ENCODE peak calls at places on chromosome 14, in ten cellular contexts. R is SK-MEL-5; V is GM13977; F is NCI-H2081; N is NCI-H69; J is AG08395; B is activated T-helper 1 cell treated with anti-CD3 and anti-CD28 coated beads, Interleukin-2, amount 50 U/mL, for 16 hours; M is NCI-H524 treated with DMSO at 0.1 percent for 48 hours; C is stimulated activated CD8-positive, alpha-beta memory T cell treated with anti-CD3 and anti-CD28 coated beads, Interleukin-12 subunit alpha, Interleukin-12 subunit beta, amount 100 ng/mL, for 4 hours; A is esophagus squamous epithelium. I is an unnamed sample.

GRCh38 chr14:29339491-29339890 is 572.9 kb downstream of the FOXG1 start:
- DNase-seq in V (no peak), N (peak), B (no peak), M (no peak), A (no peak), C (no peak), F (no peak), R (no peak), J (no peak), I (no peak)

GRCh38 chr14:93977790-93978581 is 1.6 kb upstream of the ASB2 start:
- DNase-seq in F (no peak), M (no peak), V (peak), A (no peak), N (no peak), B (peak), C (peak), R (no peak), J (no peak), I (peak)

GRCh38 chr14:59964251-59965007 is 44.5 kb downstream of the LRRC9 start:
- DNase-seq in M (no peak), C (no peak), V (no peak), A (no peak), N (no peak), B (no peak), J (no peak), R (no peak), F (no peak), I (no peak)

GRCh38 chr14:58693048-58693447 is 55.3 kb downstream of the DACT1 start:
- DNase-seq in V (no peak), C (no peak), B (no peak), R (no peak), F (no peak), J (no peak), M (no peak), N (peak), A (no peak), I (no peak)

GRCh38 chr14:100975668-100976067 is 72.1 kb upstream of the RTL1 start:
- DNase-seq in N (no peak), C (no peak), A (no peak), B (no peak), R (no peak), J (peak), M (no peak), V (no peak), F (no peak), I (no peak)

GRCh38 chr14:21989090-21989489 is 315.5 kb upstream of the OR4E1 start:
- DNase-seq in A (no peak), J (no peak), F (no peak), R (peak), C (no peak), M (no peak), N (no peak), B (no peak), V (no peak), I (no peak)

GRCh38 chr14:66530526-66530925 is 22.6 kb downstream of the GPHN start:
- DNase-seq in A (no peak), V (no peak), M (no peak), N (no peak), B (no peak), F (no peak), R (no peak), J (no peak), C (no peak), I (no peak)

GRCh38 chr14:56854325-56854724 is 44.0 kb upstream of the OTX2 start:
- DNase-seq in F (peak), M (no peak), J (no peak), R (no peak), V (no peak), N (peak), A (no peak), C (no peak), B (no peak), I (no peak)

I was measured in central memory CD4-positive, alpha-beta T cell.